ENCODE peak calls at places on chromosomes 2 and 18, in six cellular contexts. Z, S, I, O, X and P are unnamed samples.

GRCh38 chr2:229083606-229084349 is 187.3 kb downstream of the PID1 start:
- DNase-seq in Z (no peak), S (no peak), I (no peak), O (peak; percentile 94), X (peak; percentile 76), P (no peak)

GRCh38 chr18:35282353-35282752 is 7.7 kb downstream of the ZSCAN30 start:
- DNase-seq in Z (no peak), S (peak; percentile 79), I (peak; percentile 95), O (no peak), X (no peak), P (peak; percentile 91)

GRCh38 chr2:43773876-43774613 is at the start of gene DYNC2LI1:
- DNase-seq in Z (peak; percentile 40), S (peak; percentile 69), I (peak; percentile 92), O (peak; percentile 79), X (peak; percentile 93), P (peak; percentile 90)

GRCh38 chr2:200406379-200406778 is 99.9 kb downstream of the SPATS2L start:
- DNase-seq in Z (no peak), S (no peak), I (no peak), O (no peak), X (no peak), P (no peak)

GRCh38 chr18:47397671-47398319 is 146.3 kb upstream of the SKOR2 start:
- DNase-seq in Z (no peak), S (no peak), I (peak; percentile 7), O (no peak), X (peak; percentile 5), P (no peak)

GRCh38 chr2:119174993-119175347 is 16.4 kb upstream of the C1QL2 start:
- DNase-seq in Z (no peak), S (no peak), I (no peak), O (no peak), X (no peak), P (no peak)

GRCh38 chr2:147846382-147847081 is 1.7 kb downstream of the ACVR2A start:
- DNase-seq in Z (no peak), S (no peak), I (peak; percentile 9), O (no peak), X (peak; percentile 10), P (peak; percentile 27)

GRCh38 chr2:238584617-238585016 is 157.9 kb downstream of the ASB1 start:
- DNase-seq in Z (no peak), S (no peak), I (no peak), O (no peak), X (no peak), P (no peak)

GRCh38 chr2:98479959-98480524 is 35.4 kb downstream of the INPP4A start:
- DNase-seq in Z (peak; percentile 20), S (no peak), I (peak; percentile 66), O (peak; percentile 50), X (peak; percentile 81), P (peak; percentile 99)